ENCODE peak calls at places on chromosomes 13 and 19, in seven cellular contexts. S is cardiac fibroblast, N is A549, F is fibroblast of mammary gland, Z is H1, I is body of pancreas, M is D721Med. K is an unnamed sample.

GRCh38 chr13:110015253-110015652 is 228.9 kb upstream of the IRS2 start:
- DNase-seq in S (peak), N (no peak), Z (no peak), M (no peak), F (peak), I (peak), K (no peak)

GRCh38 chr13:87709947-87710346 is 38.8 kb downstream of the SLITRK5 start:
- DNase-seq in Z (no peak), S (no peak), F (no peak), N (no peak), I (no peak), M (no peak), K (no peak)

GRCh38 chr13:20230913-20231838 is 943 bp downstream of the GJB6 start:
- DNase-seq in I (no peak), F (no peak), Z (peak), M (no peak), N (no peak), S (no peak), K (no peak)

GRCh38 chr19:13117176-13117771 is 734 bp upstream of the TRMT1 start:
- DNase-seq in S (no peak), N (no peak), M (no peak), F (no peak), I (no peak), Z (no peak), K (no peak)

GRCh38 chr19:3407556-3408516 is 41.5 kb downstream of the NFIC start:
- DNase-seq in Z (no peak), M (no peak), I (peak), S (no peak), N (no peak), F (peak), K (no peak)

GRCh38 chr13:45674908-45675307 is 27.2 kb upstream of the CBY2 start:
- DNase-seq in I (peak), S (peak), F (peak), N (no peak), M (no peak), Z (no peak), K (no peak)

GRCh38 chr13:32881792-32882175 is 134.4 kb upstream of the KL start:
- DNase-seq in S (no peak), Z (no peak), F (no peak), M (no peak), I (no peak), N (no peak), K (no peak)

GRCh38 chr19:34232566-34233481 is 21.5 kb upstream of the GARRE1 start:
- DNase-seq in F (peak), N (peak), Z (no peak), S (peak), I (peak), M (peak), K (no peak)

GRCh38 chr13:107250626-107251025 is 682.7 kb upstream of the ARGLU1 start:
- DNase-seq in F (no peak), Z (no peak), M (no peak), N (no peak), S (no peak), I (no peak), K (no peak)
- TF ChIP-seq CTCF in F (no peak), Z (no peak), M (no peak), N (no peak), S (no peak), I (no peak), K (no peak)

GRCh38 chr13:99196466-99197256 is 4.0 kb upstream of the UBAC2 start:
- DNase-seq in M (no peak), N (no peak), S (no peak), I (no peak), F (no peak), Z (no peak), K (no peak)
- TF ChIP-seq CTCF in M (no peak), N (no peak), S (no peak), I (no peak), F (peak), Z (no peak), K (no peak)

DNA sequence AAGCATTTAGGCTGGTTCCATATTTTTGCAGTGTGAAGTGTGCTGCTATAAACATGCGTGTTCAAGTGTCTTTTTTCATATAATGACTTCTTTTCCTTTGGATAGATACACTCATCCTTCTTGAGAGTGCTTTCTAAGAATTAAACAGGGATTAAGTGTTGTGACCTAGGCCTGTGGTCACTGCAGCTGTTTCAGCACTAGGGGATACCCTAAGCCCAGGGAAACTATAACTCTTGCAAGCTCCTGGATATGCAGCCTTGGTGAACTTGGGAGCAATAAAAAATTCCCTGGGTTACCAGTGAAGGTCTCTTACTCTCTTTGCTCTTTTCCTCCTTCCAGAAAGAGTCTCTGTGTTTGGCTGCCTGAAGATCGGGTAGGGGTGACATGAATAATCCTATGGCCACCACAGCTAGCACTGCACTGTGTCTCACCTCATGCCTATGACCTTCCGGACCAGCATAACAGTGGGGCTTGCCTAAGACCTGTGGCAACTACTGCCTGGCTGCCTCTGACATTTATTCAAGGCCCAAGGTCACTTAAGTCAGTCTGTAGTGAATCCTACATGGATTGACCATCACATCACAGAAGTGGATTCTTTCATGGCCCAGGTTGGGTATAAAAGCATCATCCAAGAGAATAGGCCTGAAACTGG is 799.7 kb downstream of the DACH1 start:
- DNase-seq in F (no peak), N (no peak), S (no peak), I (no peak), M (no peak), Z (no peak), K (no peak)
- TF ChIP-seq CTCF in F (no peak), N (no peak), S (no peak), I (peak), M (peak), Z (no peak), K (peak)

GRCh38 chr19:41263850-41264580 is at the start of gene HNRNPUL1:
- DNase-seq in I (peak), S (peak), M (peak), N (peak), F (peak), Z (peak), K (peak)
- TF ChIP-seq CTCF in I (peak), S (no peak), M (no peak), N (peak), F (no peak), Z (no peak), K (peak)

GRCh38 chr19:45103625-45104319 is 10.8 kb downstream of the PPP1R37 start:
- DNase-seq in F (no peak), Z (no peak), N (no peak), M (peak), S (no peak), I (peak), K (no peak)
- TF ChIP-seq CTCF in F (peak), Z (no peak), N (no peak), M (peak), S (peak), I (peak), K (peak)

K was measured in type B pancreatic cell.